ENCODE peak calls at places on chromosomes 7 and 10, in six cellular contexts. I is stomach, K is astrocyte of the spinal cord, P is cardiac fibroblast, W is ovary, C is upper lobe of left lung. H is an unnamed sample.

GRCh38 chr10:69224862-69225657 is 4.9 kb downstream of the HKDC1 start:
- DNase-seq in W (no peak), P (peak), C (no peak), K (no peak), I (no peak), H (no peak)

GRCh38 chr7:51446356-51446755 is 129.7 kb upstream of the COBL start:
- DNase-seq in P (no peak), W (no peak), K (no peak), C (no peak), I (no peak), H (no peak)

GRCh38 chr10:22854935-22855421 is 72.9 kb upstream of the ARMC3 start:
- DNase-seq in C (no peak), K (no peak), I (no peak), W (no peak), P (peak), H (no peak)

GRCh38 chr7:105350906-105351305 is 37.8 kb downstream of the SRPK2 start:
- DNase-seq in K (no peak), I (no peak), W (no peak), C (no peak), P (no peak), H (no peak)

GRCh38 chr7:158730383-158731055 is 25.9 kb upstream of the NCAPG2 start:
- DNase-seq in K (peak), C (no peak), I (no peak), P (peak), W (no peak), H (no peak)

GRCh38 chr7:3825491-3825890 is 524.4 kb downstream of the SDK1 start:
- DNase-seq in W (no peak), C (no peak), K (no peak), I (no peak), P (no peak), H (no peak)

GRCh38 chr7:100176096-100176835 is 915 bp downstream of the GPC2 start:
- DNase-seq in C (no peak), I (no peak), K (no peak), W (no peak), P (no peak), H (no peak)

GRCh38 chr7:69198250-69198649 is 400.0 kb upstream of the AUTS2 start:
- DNase-seq in C (no peak), I (no peak), K (no peak), P (no peak), W (no peak), H (no peak)

GRCh38 chr10:42951486-42952251 is 125.2 kb upstream of the RET start:
- DNase-seq in K (no peak), P (peak), I (peak), C (no peak), W (no peak), H (peak)

GRCh38 chr10:112915590-112916572 is 34.2 kb upstream of the TCF7L2 start:
- DNase-seq in C (no peak), I (peak), P (peak), K (peak), W (no peak), H (no peak)

GRCh38 chr7:95470452-95470851 is 15.3 kb upstream of the ASB4 start:
- DNase-seq in C (no peak), K (peak), I (no peak), W (peak), P (peak), H (peak)

GRCh38 chr7:3995187-3995586 is 686.9 kb upstream of the FOXK1 start:
- DNase-seq in W (no peak), I (no peak), P (no peak), C (no peak), K (no peak), H (no peak)

GRCh38 chr10:96378741-96379140 is 19.9 kb upstream of the OPALIN start:
- DNase-seq in I (no peak), K (no peak), C (peak), W (no peak), P (no peak), H (no peak)

GRCh38 chr7:86932038-86932512 is 127.4 kb downstream of the ELAPOR2 start:
- DNase-seq in P (peak), W (no peak), C (no peak), K (peak), I (no peak), H (no peak)

GRCh38 chr7:156049366-156049765 is 237.1 kb upstream of the SHH start:
- DNase-seq in K (no peak), I (no peak), P (no peak), C (peak), W (no peak), H (no peak)

GRCh38 chr7:18315241-18315640 is 180.3 kb upstream of the HDAC9 start:
- DNase-seq in I (no peak), P (no peak), C (no peak), W (no peak), K (no peak), H (no peak)

GRCh38 chr7:13411151-13411550 is 578.3 kb downstream of the ETV1 start:
- DNase-seq in K (no peak), C (no peak), W (no peak), I (no peak), P (no peak), H (no peak)

GRCh38 chr7:158259141-158259540 is 328.5 kb downstream of the PTPRN2 start:
- DNase-seq in W (no peak), I (no peak), K (no peak), C (no peak), P (no peak), H (no peak)

GRCh38 chr7:108156897-108157605 is 26.9 kb upstream of the LAMB4 start:
- DNase-seq in C (no peak), P (no peak), I (no peak), K (no peak), W (no peak), H (no peak)

GRCh38 chr7:41328544-41328943 is 374.3 kb downstream of the INHBA start:
- DNase-seq in C (no peak), K (no peak), W (no peak), P (no peak), I (no peak), H (no peak)

GRCh38 chr7:76262683-76263402 is 39.6 kb upstream of the HSPB1 start:
- DNase-seq in K (peak), W (no peak), C (no peak), P (peak), I (peak), H (no peak)

GRCh38 chr7:75727881-75728592 is 10.7 kb downstream of the HIP1 start:
- DNase-seq in I (peak), P (peak), K (peak), C (peak), W (peak), H (peak)

GRCh38 chr10:88256013-88256680 is 327.0 kb downstream of the RNLS start:
- DNase-seq in I (no peak), P (peak), K (peak), C (no peak), W (no peak), H (peak)

GRCh38 chr10:75430000-75430763 is 1.2 kb upstream of the LRMDA start:
- DNase-seq in C (peak), P (peak), W (peak), I (peak), K (no peak), H (peak)

GRCh38 chr10:10872706-10873276 is 144.9 kb upstream of the CELF2 start:
- DNase-seq in I (no peak), C (no peak), W (no peak), K (no peak), P (peak), H (no peak)

GRCh38 chr10:102102421-102102820 is 17.7 kb downstream of the LDB1 start:
- DNase-seq in P (no peak), K (no peak), I (no peak), C (no peak), W (no peak), H (no peak)

GRCh38 chr10:43041422-43042342 is 35.2 kb upstream of the RET start:
- DNase-seq in I (peak), K (no peak), W (no peak), P (no peak), C (no peak), H (no peak)

GRCh38 chr10:125823663-125824251 is 411 bp downstream of the BCCIP start:
- DNase-seq in I (no peak), K (no peak), C (peak), P (peak), W (no peak), H (no peak)

GRCh38 chr10:42367532-42368230 is 270.7 kb downstream of the ZNF33B start:
- DNase-seq in K (peak), P (peak), W (peak), C (peak), I (no peak), H (peak)

GRCh38 chr7:114083714-114084113 is 164.9 kb upstream of the PPP1R3A start:
- DNase-seq in W (no peak), I (no peak), P (no peak), K (no peak), C (no peak), H (no peak)

GRCh38 chr7:18096087-18096486 is 68.4 kb upstream of the PRPS1L1 start:
- DNase-seq in P (no peak), W (no peak), K (no peak), I (no peak), C (no peak), H (no peak)

GRCh38 chr10:340646-341045 is 205.4 kb downstream of the ZMYND11 start:
- DNase-seq in C (no peak), K (no peak), I (no peak), P (no peak), W (no peak), H (no peak)

GRCh38 chr10:84589526-84590205 is 261.3 kb downstream of the CCSER2 start:
- DNase-seq in C (no peak), P (no peak), I (no peak), W (no peak), K (no peak), H (no peak)

GRCh38 chr7:11252705-11253272 is 279.1 kb downstream of the PHF14 start:
- DNase-seq in C (no peak), P (no peak), I (no peak), K (no peak), W (no peak), H (no peak)

GRCh38 chr10:9339702-9340101 is 1285.2 kb downstream of the GATA3 start:
- DNase-seq in I (no peak), P (no peak), W (no peak), C (no peak), K (no peak), H (no peak)

GRCh38 chr10:33145451-33146188 is 187.6 kb upstream of the ITGB1 start:
- DNase-seq in P (peak), C (no peak), K (no peak), W (no peak), I (peak), H (no peak)

GRCh38 chr10:71421075-71421434 is 24.3 kb downstream of the CDH23 start:
- DNase-seq in I (no peak), C (no peak), K (no peak), P (no peak), W (no peak), H (no peak)
- H3K4me3 ChIP-seq in I (no peak), C (no peak), K (no peak), P (no peak), W (no peak), H (no peak)

GRCh38 chr10:62183442-62183841 is 85.2 kb downstream of the RTKN2 start:
- DNase-seq in P (no peak), C (no peak), I (no peak), K (no peak), W (no peak), H (no peak)

GRCh38 chr10:62186999-62187695 is 81.5 kb downstream of the RTKN2 start:
- DNase-seq in W (no peak), P (peak), I (no peak), C (no peak), K (no peak), H (no peak)

GRCh38 chr10:62183857-62184805 is 84.5 kb downstream of the RTKN2 start:
- DNase-seq in P (no peak), I (no peak), W (no peak), C (no peak), K (no peak), H (no peak)

GRCh38 chr10:62188021-62188616 is 80.5 kb downstream of the RTKN2 start:
- DNase-seq in W (no peak), K (no peak), P (no peak), C (no peak), I (no peak), H (no peak)

DNA sequence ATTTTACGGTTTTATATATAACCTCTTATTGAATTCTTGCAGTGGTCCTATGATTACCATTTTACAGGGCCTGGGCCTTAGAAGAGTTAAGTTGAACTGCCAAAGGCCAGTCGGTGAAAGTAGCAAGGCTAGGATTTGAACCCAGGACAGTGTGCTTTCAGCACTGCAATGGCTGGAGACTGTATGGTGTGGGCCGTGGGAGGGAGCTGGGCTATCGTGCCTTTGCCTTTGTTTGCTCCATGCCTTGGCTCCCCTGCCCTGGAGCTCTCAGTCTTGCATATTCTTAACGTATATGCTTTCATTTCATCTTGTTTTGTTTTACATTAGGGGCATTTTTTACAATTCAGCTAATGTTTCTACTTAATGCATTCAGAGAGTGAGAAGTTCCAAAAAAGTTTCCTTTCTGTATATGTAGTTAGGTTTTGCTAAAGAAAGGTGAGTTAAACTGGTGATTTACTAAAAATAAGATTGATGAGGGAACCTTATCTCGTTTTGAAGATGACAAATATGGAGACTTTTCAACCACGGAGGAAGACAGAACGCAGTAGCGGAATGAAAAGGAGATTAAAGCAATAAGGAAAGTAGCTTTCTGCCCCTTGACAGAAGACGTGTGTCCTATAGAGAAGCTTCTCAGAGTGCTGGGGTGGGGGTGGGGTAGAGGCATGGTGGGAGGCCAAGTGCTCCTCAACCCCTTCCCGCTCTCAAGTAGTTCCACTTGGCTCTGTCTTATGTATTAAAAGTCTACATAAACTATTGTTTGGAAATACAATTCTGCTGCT is 82.5 kb downstream of the RTKN2 start:
- DNase-seq in W (no peak), K (no peak), I (no peak), C (no peak), P (no peak), H (no peak)
- H3K4me3 ChIP-seq in W (no peak), K (no peak), I (no peak), C (no peak), P (no peak), H (no peak)

GRCh38 chr7:27162930-27163775 is 2.2 kb downstream of the HOXA9 start:
- DNase-seq in I (no peak), K (no peak), C (no peak), W (no peak), P (no peak), H (no peak)
- H3K4me3 ChIP-seq in I (no peak), K (peak), C (no peak), W (peak), P (no peak), H (no peak)

DNA sequence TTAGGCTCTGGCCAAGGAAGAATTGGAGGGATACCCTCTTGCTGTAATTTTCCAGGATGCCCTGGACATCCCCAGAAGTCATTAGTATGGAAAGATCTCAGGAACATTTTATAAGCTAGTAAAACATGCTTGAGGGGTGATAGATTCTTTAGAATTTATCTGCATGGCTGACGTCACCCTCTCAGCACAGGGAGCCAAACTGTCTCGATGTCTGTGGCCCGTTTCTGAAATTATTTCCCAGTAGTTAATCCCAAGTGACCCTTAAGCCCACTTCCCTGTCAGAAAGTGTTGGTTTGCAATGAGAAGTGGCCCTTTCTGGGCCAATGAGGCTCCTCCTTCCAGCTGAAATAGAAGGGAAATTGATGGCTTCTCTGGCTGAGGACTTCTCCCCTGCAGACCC is 184.5 kb upstream of the BMPER start:
- DNase-seq in I (no peak), P (no peak), K (no peak), W (no peak), C (no peak), H (no peak)
- H3K4me3 ChIP-seq in I (no peak), P (no peak), K (no peak), W (no peak), C (no peak), H (no peak)

GRCh38 chr10:80470266-80470665 is 16.2 kb downstream of the TSPAN14 start:
- DNase-seq in I (no peak), P (no peak), W (no peak), K (no peak), C (no peak), H (no peak)

GRCh38 chr10:80473096-80473657 is 19.1 kb downstream of the TSPAN14 start:
- DNase-seq in C (no peak), K (no peak), I (no peak), W (no peak), P (no peak), H (no peak)

GRCh38 chr10:80471009-80471408 is 16.9 kb downstream of the TSPAN14 start:
- DNase-seq in I (no peak), P (no peak), K (no peak), W (no peak), C (no peak), H (no peak)

GRCh38 chr10:80472234-80473095 is 18.4 kb downstream of the TSPAN14 start:
- DNase-seq in C (no peak), P (peak), W (no peak), K (peak), I (no peak), H (no peak)

DNA sequence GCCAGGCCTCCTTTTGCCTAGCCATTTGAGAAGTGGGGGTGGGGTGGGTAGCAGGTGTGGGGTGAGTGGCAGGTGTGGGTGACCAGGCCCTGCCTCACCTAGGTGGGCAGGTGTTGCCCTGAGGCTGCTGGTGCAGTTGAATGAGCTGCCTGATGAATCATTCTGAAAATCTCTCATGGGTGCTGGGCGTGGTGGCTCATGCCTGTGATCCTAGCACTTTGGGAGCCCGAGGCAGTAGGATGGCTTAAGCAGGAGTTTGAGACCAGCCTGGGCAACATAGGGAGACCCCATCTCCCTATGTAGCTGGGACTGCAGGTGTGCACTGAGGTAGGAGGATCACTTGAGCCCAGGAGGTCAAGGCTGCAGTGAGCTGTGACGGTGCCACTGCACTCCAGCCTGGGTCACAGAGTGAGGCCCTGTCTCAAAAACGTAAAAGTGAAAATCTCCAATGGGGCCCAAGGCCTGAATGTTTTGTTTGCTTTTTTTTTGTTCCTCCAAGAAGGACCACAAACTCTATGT is 17.7 kb downstream of the TSPAN14 start:
- DNase-seq in I (no peak), C (no peak), P (no peak), K (no peak), W (no peak), H (no peak)
- H3K4me3 ChIP-seq in I (no peak), C (no peak), P (no peak), K (no peak), W (no peak), H (no peak)

DNA sequence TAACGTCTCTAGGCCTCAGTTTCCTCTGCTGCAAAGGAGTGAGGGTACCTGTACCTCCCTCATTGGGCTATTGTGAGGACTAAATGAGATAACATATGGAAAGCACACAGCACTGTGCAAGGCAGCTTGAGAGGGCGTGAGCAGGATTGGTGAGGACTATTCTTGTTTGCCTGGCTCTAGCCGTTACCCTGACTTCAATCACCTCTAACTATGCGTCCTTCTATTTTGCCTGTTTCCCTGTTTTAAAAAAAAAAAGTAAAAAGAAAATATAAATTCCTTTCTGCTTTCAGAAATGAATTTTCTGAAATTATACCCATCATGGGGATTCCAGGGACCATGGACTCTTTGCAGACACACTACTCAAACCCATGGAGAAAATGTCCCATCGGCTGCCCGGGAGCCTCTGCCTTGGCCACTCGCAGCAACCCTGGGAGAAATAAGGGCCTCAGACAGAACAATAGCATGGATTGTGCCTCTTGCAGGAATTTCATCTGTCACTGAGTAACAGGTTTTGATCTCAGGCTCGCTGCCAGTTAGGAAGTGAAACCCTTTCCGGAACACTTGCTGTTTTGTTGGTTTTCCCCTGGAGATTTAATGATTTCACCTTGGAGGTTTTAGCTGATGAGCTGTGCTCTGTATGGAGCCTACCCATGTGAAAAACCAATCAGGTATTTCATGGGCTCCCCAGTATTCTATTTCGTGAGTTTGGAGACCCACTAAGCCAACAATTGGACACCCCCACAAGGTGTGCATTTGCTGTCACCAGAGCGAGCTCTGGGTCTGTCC is 55.6 kb downstream of the STEAP1B start:
- DNase-seq in I (peak), K (no peak), C (peak), P (peak), W (no peak), H (no peak)
- H3K4me3 ChIP-seq in I (no peak), K (no peak), C (no peak), P (no peak), W (no peak), H (no peak)

GRCh38 chr10:35342381-35342780 is 6.1 kb downstream of the CCNY start:
- DNase-seq in K (no peak), C (no peak), P (no peak), W (no peak), I (no peak), H (no peak)
- H3K4me3 ChIP-seq in K (no peak), C (no peak), P (no peak), W (no peak), I (no peak), H (no peak)

DNA sequence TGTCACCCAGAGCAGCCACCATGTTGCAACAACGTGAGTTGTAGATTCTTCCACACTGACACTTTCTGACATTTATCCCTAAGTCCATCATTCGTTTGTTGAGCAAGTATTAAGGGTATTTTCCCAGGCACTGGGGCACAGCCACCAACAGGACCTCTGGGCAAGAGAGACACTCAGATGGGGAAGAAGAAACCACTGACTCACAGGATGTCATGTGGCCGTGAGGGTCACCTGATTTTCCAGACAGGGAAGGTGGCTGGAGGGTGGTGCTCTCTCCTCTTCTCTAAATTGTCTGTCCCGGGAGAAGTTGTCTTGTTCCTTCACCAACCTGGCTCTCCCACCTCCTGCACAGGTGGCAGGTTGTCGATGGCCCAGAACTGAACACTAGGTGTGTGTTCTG is 51.7 kb upstream of the PPIF start:
- DNase-seq in I (no peak), P (no peak), W (no peak), C (no peak), K (no peak), H (no peak)
- H3K4me3 ChIP-seq in I (no peak), P (no peak), W (no peak), C (no peak), K (no peak), H (no peak)

H was measured in heart right ventricle.